ENCODE peak calls at places on chromosomes 4 and X, in ten cellular contexts. R is GDM1; N is pancreas; C is stimulated activated CD8-positive, alpha-beta memory T cell treated with anti-CD3 and anti-CD28 coated beads, Interleukin-7, amount 100 ng/mL, for 1 hour; X is Caki2; G is HCEC 1CT; J is GM12865; M is activated naive CD4-positive, alpha-beta T cell treated with anti-CD3 and anti-CD28 coated beads for 36 hours; T is fibroblast of lung; E is non-pigmented ciliary epithelial cell. O is an unnamed sample.

GRCh38 chrX:132443736-132444135 is 45.1 kb downstream of the MBNL3 start:
- DNase-seq in C (no peak), E (no peak), T (peak; percentile 63), M (no peak), J (no peak), G (no peak), N (no peak), R (no peak), X (no peak), O (no peak)

GRCh38 chr4:186712690-186713089 is 11.0 kb downstream of the FAT1 start:
- DNase-seq in M (no peak), C (no peak), X (no peak), E (no peak), G (no peak), J (no peak), T (no peak), N (no peak), R (no peak), O (no peak)

GRCh38 chrX:56600141-56600540 is 36.7 kb downstream of the UBQLN2 start:
- DNase-seq in J (no peak), T (peak; percentile 0), C (no peak), M (no peak), E (no peak), N (no peak), G (no peak), X (no peak), R (no peak), O (no peak)

GRCh38 chr4:184120549-184121127 is 97.0 kb downstream of the ENPP6 start:
- DNase-seq in N (no peak), C (no peak), G (no peak), T (no peak), X (no peak), J (no peak), E (no peak), R (no peak), M (no peak), O (no peak)

GRCh38 chrX:9532349-9532748 is 67.5 kb downstream of the TBL1X start:
- DNase-seq in C (no peak), M (no peak), R (no peak), X (no peak), G (no peak), T (no peak), E (no peak), N (no peak), J (no peak), O (no peak)

GRCh38 chr4:121070696-121071639 is 1.4 kb downstream of the NDNF start:
- DNase-seq in T (peak; percentile 43), M (peak; percentile 44), X (peak; percentile 51), J (no peak), C (no peak), E (no peak), N (peak; percentile 79), R (no peak), G (peak; percentile 1), O (no peak)

GRCh38 chr4:71832049-71832448 is 48.2 kb upstream of the GC start:
- DNase-seq in M (no peak), N (no peak), R (no peak), G (no peak), X (no peak), J (no peak), C (no peak), E (no peak), T (no peak), O (no peak)

GRCh38 chr4:184322328-184323025 is 104.8 kb upstream of the ENPP6 start:
- DNase-seq in N (no peak), G (no peak), X (no peak), T (no peak), R (no peak), J (no peak), E (no peak), C (no peak), M (no peak), O (no peak)

GRCh38 chrX:19912-20571 is 261.1 kb upstream of the PLCXD1 start:
- DNase-seq in C (no peak), M (peak; percentile 13), X (no peak), T (no peak), J (peak; percentile 1), R (no peak), N (peak; percentile 58), E (no peak), G (peak; percentile 0), O (no peak)

GRCh38 chrX:1248381-1249061 is 20.1 kb upstream of the CSF2RA start:
- DNase-seq in T (no peak), X (no peak), R (no peak), G (no peak), E (no peak), J (peak; percentile 52), N (no peak), M (peak; percentile 76), C (no peak), O (no peak)

GRCh38 chr4:6944311-6945051 is 34.9 kb downstream of the TBC1D14 start:
- DNase-seq in J (no peak), M (no peak), R (no peak), G (no peak), E (no peak), T (no peak), X (peak; percentile 60), N (peak; percentile 27), C (no peak), O (no peak)

GRCh38 chr4:60589425-60589824 is 610.7 kb upstream of the ADGRL3 start:
- DNase-seq in R (no peak), J (no peak), G (no peak), M (no peak), N (no peak), T (no peak), X (no peak), E (no peak), C (no peak), O (no peak)

GRCh38 chr4:84336964-84337705 is 162.0 kb downstream of the NKX6-1 start:
- DNase-seq in R (no peak), M (no peak), G (no peak), E (no peak), N (no peak), X (no peak), T (no peak), C (no peak), J (no peak), O (no peak)

GRCh38 chrX:10615931-10616780 is 4.2 kb downstream of the MID1 start:
- DNase-seq in G (peak; percentile 64), R (no peak), M (peak; percentile 13), C (no peak), T (peak; percentile 73), E (no peak), N (no peak), J (peak; percentile 35), X (no peak), O (no peak)

GRCh38 chrX:40197071-40197470 is 99.3 kb upstream of the BCOR start:
- DNase-seq in G (no peak), R (no peak), T (no peak), E (no peak), J (no peak), N (no peak), M (no peak), C (no peak), X (no peak), O (no peak)

GRCh38 chr4:139208404-139208945 is 31.5 kb upstream of the ELF2 start:
- DNase-seq in T (peak; percentile 98), J (peak; percentile 29), R (no peak), X (no peak), G (peak; percentile 83), C (no peak), N (no peak), E (peak; percentile 60), M (no peak), O (no peak)

GRCh38 chrX:31200430-31200829 is 128.6 kb upstream of the FTHL17 start:
- DNase-seq in J (no peak), M (no peak), R (no peak), E (no peak), X (no peak), N (no peak), C (no peak), T (no peak), G (no peak), O (no peak)

GRCh38 chrX:40155617-40156471 is 58.1 kb upstream of the BCOR start:
- DNase-seq in G (no peak), M (peak; percentile 6), R (no peak), X (no peak), T (no peak), E (no peak), C (no peak), J (no peak), N (peak; percentile 73), O (no peak)

GRCh38 chrX:136541294-136541693 is 9.3 kb downstream of the VGLL1 start:
- DNase-seq in R (no peak), X (no peak), C (no peak), N (no peak), M (no peak), G (no peak), E (no peak), T (no peak), J (no peak), O (no peak)

GRCh38 chr4:78659665-78660064 is 108.1 kb downstream of the ANXA3 start:
- DNase-seq in J (no peak), E (no peak), M (no peak), N (no peak), X (no peak), C (no peak), G (no peak), T (no peak), R (no peak), O (no peak)

GRCh38 chr4:169268951-169269781 is 1.6 kb downstream of the SH3RF1 start:
- DNase-seq in X (peak; percentile 52), M (no peak), G (peak; percentile 72), T (peak; percentile 67), C (no peak), E (no peak), N (no peak), J (no peak), R (no peak), O (no peak)

GRCh38 chrX:102833136-102833535 is 103.9 kb upstream of the RAB40AL start:
- DNase-seq in R (no peak), G (no peak), M (no peak), J (no peak), X (no peak), E (no peak), N (no peak), C (no peak), T (peak; percentile 11), O (no peak)

GRCh38 chr4:79597266-79597665 is 189.2 kb upstream of the GK2 start:
- DNase-seq in E (peak; percentile 22), X (no peak), C (no peak), J (no peak), M (no peak), R (no peak), G (no peak), N (no peak), T (peak; percentile 78), O (no peak)

GRCh38 chr4:121951570-121952110 is at the start of gene TRPC3:
- DNase-seq in M (peak; percentile 44), G (peak; percentile 15), E (no peak), N (peak; percentile 67), T (peak; percentile 20), X (peak; percentile 35), R (no peak), J (peak; percentile 26), C (no peak), O (no peak)

GRCh38 chrX:49166914-49167739 is 4.6 kb downstream of the MAGIX start:
- DNase-seq in X (no peak), E (no peak), G (peak; percentile 65), M (peak; percentile 69), R (peak; percentile 93), J (peak; percentile 62), N (peak; percentile 68), C (peak; percentile 35), T (peak; percentile 85), O (no peak)

GRCh38 chrX:1167918-1168481 is 44.4 kb downstream of the CRLF2 start:
- DNase-seq in M (no peak), E (no peak), G (no peak), R (no peak), J (no peak), X (no peak), C (no peak), N (no peak), T (no peak), O (no peak)

GRCh38 chrX:120365320-120365719 is 3.4 kb downstream of the ATP1B4 start:
- DNase-seq in R (no peak), X (no peak), N (no peak), C (peak; percentile 14), T (peak; percentile 1), E (no peak), M (peak; percentile 54), J (peak; percentile 53), G (no peak), O (no peak)

O was measured in kidney epithelial cell.